ENCODE peak calls at places on chromosomes 11 and 22, in nine cellular contexts. J, H, C, W, Y, S, Q, T and D are unnamed samples. For H3K9me3, the result is how much of the 10 kb centered on the place peaks cover.

GRCh38 chr22:19772673-19773469 is 12.3 kb downstream of the TBX1 start:
- DNase-seq in J (no peak), H (no peak), C (no peak), W (peak), Y (no peak), S (no peak), Q (no peak), T (peak), D (peak)

GRCh38 chr11:99418927-99419707 is 398.4 kb downstream of the CNTN5 start:
- DNase-seq in J (no peak), H (no peak), C (no peak), W (no peak), Y (no peak), S (no peak), Q (no peak), T (no peak), D (no peak)

GRCh38 chr11:35065566-35065965 is 73.4 kb upstream of the CD44 start:
- DNase-seq in J (no peak), H (no peak), C (no peak), W (no peak), Y (no peak), S (peak), Q (no peak), T (no peak), D (no peak)

GRCh38 chr11:115527534-115528125 is 23.4 kb upstream of the CADM1 start:
- DNase-seq in J (no peak), H (no peak), C (no peak), W (no peak), Y (no peak), S (no peak), Q (no peak), T (no peak), D (no peak)

GRCh38 chr11:128884703-128885338 is 6.3 kb upstream of the KCNJ5 start:
- DNase-seq in J (peak), H (peak), C (peak), W (peak), Y (no peak), S (peak), Q (no peak), T (no peak), D (no peak)

GRCh38 chr22:30305519-30305905 is 16.2 kb upstream of the CASTOR1 start:
- DNase-seq in J (peak), H (no peak), C (no peak), W (no peak), Y (no peak), S (no peak), Q (no peak), T (peak), D (peak)

GRCh38 chr11:8235925-8236324 is 27.8 kb downstream of the LMO1 start:
- DNase-seq in J (no peak), H (no peak), C (no peak), W (no peak), Y (no peak), S (no peak), Q (no peak), T (no peak), D (peak)

GRCh38 chr11:9498457-9499078 is 37.8 kb downstream of the ZNF143 start:
- DNase-seq in J (no peak), H (no peak), C (no peak), W (no peak), Y (no peak), S (no peak), Q (no peak), T (no peak), D (no peak)

GRCh38 chr22:42007922-42008321 is 9.3 kb downstream of the WBP2NL start:
- DNase-seq in J (no peak), H (no peak), C (no peak), W (no peak), Y (no peak), S (no peak), Q (no peak), T (no peak), D (no peak)

GRCh38 chr11:2105536-2105935 is 33.7 kb downstream of the IGF2 start:
- DNase-seq in J (no peak), H (no peak), C (no peak), W (no peak), Y (no peak), S (no peak), Q (no peak), T (peak), D (peak)

GRCh38 chr11:14386895-14387480 is 28.0 kb upstream of the RRAS2 start:
- DNase-seq in J (no peak), H (no peak), C (no peak), W (peak), Y (no peak), S (peak), Q (no peak), T (no peak), D (no peak)

GRCh38 chr11:118100691-118101232 is 14.0 kb upstream of the SMIM35 start:
- DNase-seq in J (no peak), H (no peak), C (no peak), W (no peak), Y (no peak), S (no peak), Q (no peak), T (no peak), D (no peak)

GRCh38 chr11:1920909-1921575 is 1.5 kb downstream of the TNNT3 start:
- DNase-seq in J (no peak), H (no peak), C (no peak), W (no peak), Y (no peak), S (no peak), Q (no peak), T (no peak), D (peak)

GRCh38 chr11:115334932-115335788 is 169.1 kb downstream of the CADM1 start:
- DNase-seq in J (no peak), H (no peak), C (no peak), W (no peak), Y (no peak), S (peak), Q (no peak), T (no peak), D (no peak)

GRCh38 chr11:61967924-61968757 is 707 bp upstream of the FTH1 start:
- DNase-seq in J (peak), H (peak), C (peak), W (no peak), Y (no peak), S (no peak), Q (peak), T (peak), D (peak)

GRCh38 chr22:41501209-41501608 is 32.3 kb downstream of the ACO2 start:
- DNase-seq in J (no peak), H (no peak), C (no peak), W (no peak), Y (no peak), S (no peak), Q (no peak), T (no peak), D (no peak)

GRCh38 chr11:13800901-13801300 is 132.4 kb downstream of the FAR1 start:
- DNase-seq in J (no peak), H (no peak), C (no peak), W (no peak), Y (no peak), S (no peak), Q (no peak), T (no peak), D (no peak)

GRCh38 chr11:9130297-9130696 is 38.9 kb upstream of the SCUBE2 start:
- DNase-seq in J (no peak), H (no peak), C (no peak), W (no peak), Y (no peak), S (no peak), Q (no peak), T (no peak), D (no peak)

GRCh38 chr11:99555506-99555905 is 534.8 kb downstream of the CNTN5 start:
- DNase-seq in J (no peak), H (no peak), C (no peak), W (no peak), Y (no peak), S (no peak), Q (no peak), T (no peak), D (no peak)

GRCh38 chr22:19880786-19881569 is 26.3 kb upstream of the GNB1L start:
- DNase-seq in J (no peak), H (no peak), C (peak), W (peak), Y (no peak), S (peak), Q (no peak), T (peak), D (peak)

GRCh38 chr22:26894766-26895485 is 237.5 kb downstream of the MIAT start:
- DNase-seq in J (no peak), H (peak), C (no peak), W (no peak), Y (no peak), S (peak), Q (peak), T (no peak), D (no peak)

GRCh38 chr11:119694334-119694733 is 34.7 kb downstream of the NECTIN1 start:
- DNase-seq in J (peak), H (peak), C (peak), W (no peak), Y (no peak), S (no peak), Q (no peak), T (no peak), D (no peak)

GRCh38 chr11:70828498-70829159 is 423.7 kb downstream of the SHANK2 start:
- DNase-seq in J (no peak), H (no peak), C (no peak), W (no peak), Y (no peak), S (no peak), Q (no peak), T (no peak), D (no peak)

GRCh38 chr11:111422494-111423249 is 43.6 kb upstream of the POU2AF1 start:
- DNase-seq in J (peak), H (peak), C (peak), W (peak), Y (no peak), S (peak), Q (no peak), T (no peak), D (no peak)

GRCh38 chr11:132941024-132941646 is 591.2 kb downstream of the OPCML start:
- DNase-seq in J (no peak), H (peak), C (peak), W (no peak), Y (no peak), S (peak), Q (no peak), T (no peak), D (no peak)

GRCh38 chr11:126585388-126586302 is 230.2 kb downstream of the ST3GAL4 start:
- DNase-seq in J (no peak), H (peak), C (peak), W (peak), Y (no peak), S (peak), Q (no peak), T (peak), D (no peak)

GRCh38 chr11:536841-537621 is at the start of gene LRRC56:
- DNase-seq in J (peak), H (peak), C (peak), W (peak), Y (peak), S (peak), Q (no peak), T (peak), D (peak)

GRCh38 chr11:101180481-101180880 is 50.9 kb upstream of the PGR start:
- DNase-seq in J (no peak), H (no peak), C (no peak), W (no peak), Y (no peak), S (no peak), Q (no peak), T (no peak), D (no peak)

GRCh38 chr11:123301696-123302400 is 106.8 kb upstream of the CLMP start:
- DNase-seq in J (peak), H (peak), C (peak), W (peak), Y (no peak), S (peak), Q (no peak), T (peak), D (peak)

GRCh38 chr22:29146771-29147170 is 58.9 kb upstream of the EMID1 start:
- DNase-seq in J (no peak), H (no peak), C (no peak), W (no peak), Y (no peak), S (no peak), Q (peak), T (no peak), D (peak)

GRCh38 chr22:45284705-45285305 is at the start of gene UPK3A:
- DNase-seq in J (peak), H (peak), C (peak), W (no peak), Y (no peak), S (no peak), Q (no peak), T (peak), D (peak)

GRCh38 chr22:46107089-46107664 is 43.1 kb upstream of the PPARA start:
- DNase-seq in J (peak), H (peak), C (peak), W (peak), Y (no peak), S (no peak), Q (no peak), T (peak), D (peak)

GRCh38 chr11:117610045-117610444 is 187.0 kb downstream of the DSCAML1 start:
- DNase-seq in J (no peak), H (no peak), C (no peak), W (no peak), Y (no peak), S (peak), Q (no peak), T (no peak), D (no peak)

GRCh38 chr11:114076974-114077373 is 17.5 kb downstream of the ZBTB16 start:
- DNase-seq in J (no peak), H (no peak), C (no peak), W (no peak), Y (no peak), S (no peak), Q (no peak), T (no peak), D (no peak)

GRCh38 chr11:76783294-76783900 is at the start of gene TSKU:
- DNase-seq in J (no peak), H (no peak), C (no peak), W (no peak), Y (no peak), S (no peak), Q (no peak), T (no peak), D (no peak)

GRCh38 chr11:18706330-18707243 is 8.0 kb downstream of the TMEM86A start:
- DNase-seq in J (peak), H (peak), C (peak), W (peak), Y (no peak), S (no peak), Q (no peak), T (no peak), D (peak)

GRCh38 chr11:92302766-92303165 is 78.1 kb downstream of the FAT3 start:
- DNase-seq in J (no peak), H (no peak), C (no peak), W (no peak), Y (no peak), S (peak), Q (no peak), T (no peak), D (no peak)

GRCh38 chr11:72072348-72072747 is 8.0 kb downstream of the NUMA1 start:
- DNase-seq in J (no peak), H (no peak), C (no peak), W (no peak), Y (no peak), S (peak), Q (no peak), T (no peak), D (no peak)

GRCh38 chr22:19522190-19522880 is 1.9 kb downstream of the CLDN5 start:
- DNase-seq in J (peak), H (no peak), C (no peak), W (no peak), Y (no peak), S (no peak), Q (peak), T (peak), D (no peak)

GRCh38 chr22:47392729-47393128 is 630.3 kb downstream of the TBC1D22A start:
- DNase-seq in J (no peak), H (no peak), C (no peak), W (no peak), Y (no peak), S (no peak), Q (no peak), T (peak), D (peak)
- H3K9me3 ChIP-seq in J (under half), H (under half), C (under half), W (under half), Y (under half), S (under half), Q (under half), T (under half), D (under half)

GRCh38 chr11:121415861-121416260 is 36.3 kb upstream of the SORL1 start:
- DNase-seq in J (no peak), H (no peak), C (no peak), W (no peak), Y (no peak), S (no peak), Q (no peak), T (no peak), D (no peak)
- H3K27ac ChIP-seq in J (no peak), H (no peak), C (no peak), W (no peak), Y (no peak), S (no peak), Q (no peak), T (no peak), D (no peak)

GRCh38 chr11:124898711-124899110 is 1.0 kb upstream of the ROBO4 start:
- DNase-seq in J (no peak), H (no peak), C (no peak), W (peak), Y (no peak), S (no peak), Q (peak), T (no peak), D (peak)
- TF ChIP-seq CTCF in J (no peak), H (no peak), C (no peak), W (no peak), Y (no peak), S (peak), Q (no peak), T (no peak), D (no peak)

GRCh38 chr11:55172734-55173415 is 89.1 kb upstream of the TRIM48 start:
- DNase-seq in J (no peak), H (no peak), C (peak), W (no peak), Y (no peak), S (no peak), Q (peak), T (peak), D (peak)
- H3K9me3 ChIP-seq in J (under half), H (under half), C (under half), W (under half), Y (under half), S (under half), Q (under half), T (under half), D (under half)

DNA sequence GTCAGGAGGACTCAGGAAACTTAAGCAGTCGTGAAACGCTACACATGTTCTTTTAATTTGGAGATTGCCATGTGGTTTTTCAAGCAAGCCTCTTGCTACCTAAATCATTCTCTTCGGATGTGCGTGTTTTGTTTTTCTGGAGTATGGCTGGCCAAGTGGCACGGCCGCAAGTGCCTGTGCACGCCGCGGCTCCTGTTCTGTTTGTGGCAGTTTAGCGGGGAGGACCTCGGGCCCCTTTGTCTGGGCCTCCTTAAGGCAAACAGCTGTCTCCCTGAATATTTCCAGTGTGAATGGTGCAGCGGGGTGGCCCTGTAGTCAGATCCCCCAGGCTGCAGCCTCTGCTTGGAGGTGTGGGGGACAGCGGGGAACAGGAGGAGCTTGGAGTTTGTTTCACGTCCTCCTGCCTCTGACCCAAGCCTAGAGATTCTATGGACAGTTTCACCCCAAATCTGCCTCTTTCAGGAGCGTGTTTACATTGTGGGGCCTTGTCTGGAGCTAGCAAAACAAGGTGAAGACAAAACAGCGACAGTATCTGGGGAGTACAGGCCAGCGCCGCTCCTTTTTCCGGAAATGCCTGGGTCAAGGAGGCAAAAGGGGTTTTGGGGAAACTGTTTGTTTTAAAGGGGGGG is 1.3 kb downstream of the LRP5 start:
- DNase-seq in J (no peak), H (no peak), C (no peak), W (peak), Y (no peak), S (peak), Q (no peak), T (no peak), D (no peak)
- H3K27ac ChIP-seq in J (peak), H (peak), C (peak), W (peak), Y (peak), S (peak), Q (peak), T (peak), D (peak)

GRCh38 chr22:22384267-22384666 is 124.3 kb downstream of the ZNF280B start:
- DNase-seq in J (no peak), H (no peak), C (no peak), W (no peak), Y (no peak), S (no peak), Q (no peak), T (no peak), D (no peak)

GRCh38 chr22:22376352-22376706 is 131.7 kb downstream of the VPREB1 start:
- DNase-seq in J (no peak), H (no peak), C (no peak), W (no peak), Y (no peak), S (no peak), Q (no peak), T (no peak), D (no peak)

GRCh38 chr22:22378446-22379415 is 129.8 kb downstream of the ZNF280B start:
- DNase-seq in J (no peak), H (no peak), C (no peak), W (no peak), Y (no peak), S (no peak), Q (no peak), T (no peak), D (no peak)

GRCh38 chr22:22377335-22377734 is 131.2 kb downstream of the ZNF280B start:
- DNase-seq in J (no peak), H (no peak), C (no peak), W (no peak), Y (no peak), S (no peak), Q (no peak), T (no peak), D (no peak)

DNA sequence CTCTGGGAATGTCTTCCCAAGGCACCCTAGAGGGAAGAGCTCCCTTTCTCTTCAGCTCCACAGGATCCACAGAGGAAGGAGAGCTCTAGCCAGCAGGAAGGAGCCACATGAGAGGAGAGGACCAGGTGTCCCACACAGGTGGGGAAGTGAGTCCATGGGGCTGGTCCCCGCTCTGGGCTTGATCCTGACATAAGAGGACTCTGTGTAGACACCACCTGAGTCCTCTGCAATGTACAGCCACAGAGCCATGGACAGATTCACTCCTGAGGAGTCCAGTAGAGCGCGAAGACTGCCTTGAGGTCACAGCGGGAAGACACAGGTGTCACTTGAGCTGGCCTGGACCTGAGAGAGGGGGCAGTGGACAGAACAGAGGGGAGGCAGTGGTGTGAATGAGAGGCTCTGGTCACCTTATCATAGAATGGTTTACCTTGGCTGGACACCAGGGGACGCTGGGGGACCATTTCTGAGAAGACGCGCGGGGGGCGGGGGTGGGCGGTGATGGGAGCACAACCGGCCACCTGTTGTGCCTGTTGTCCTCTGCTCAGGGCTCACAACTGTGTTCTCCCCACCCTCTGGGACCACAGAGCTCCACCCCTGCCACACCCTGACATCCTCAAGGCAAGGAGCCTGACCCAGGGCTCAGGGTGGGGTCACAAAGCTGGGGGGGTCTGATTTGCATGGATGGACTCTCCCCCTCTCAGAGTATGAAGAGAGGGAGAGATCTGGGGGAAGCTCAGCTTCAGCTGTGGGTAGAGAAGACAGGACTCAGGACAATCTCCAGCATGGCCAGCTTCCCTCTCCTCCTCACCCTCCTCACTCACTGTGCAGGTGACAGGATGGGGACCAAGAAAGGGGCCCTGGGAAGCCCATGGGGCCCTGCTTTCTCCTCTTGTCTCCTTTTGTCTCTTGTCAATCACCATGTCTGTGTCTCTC is 128.2 kb downstream of the ZNF280B start:
- DNase-seq in J (no peak), H (no peak), C (no peak), W (no peak), Y (no peak), S (no peak), Q (no peak), T (no peak), D (no peak)
- TF ChIP-seq CTCF in J (peak), H (no peak), C (no peak), W (no peak), Y (no peak), S (no peak), Q (no peak), T (no peak), D (no peak)

GRCh38 chr11:3357994-3358676 is 20.8 kb downstream of the ZNF195 start:
- DNase-seq in J (no peak), H (no peak), C (no peak), W (no peak), Y (no peak), S (no peak), Q (no peak), T (no peak), D (no peak)
- H3K9me3 ChIP-seq in J (under half), H (under half), C (under half), W (under half), Y (half or more), S (half or more), Q (under half), T (under half), D (half or more)

GRCh38 chr11:88420165-88420781 is 82.7 kb upstream of the CTSC start:
- DNase-seq in J (no peak), H (no peak), C (no peak), W (no peak), Y (no peak), S (peak), Q (peak), T (no peak), D (no peak)
- H3K27ac ChIP-seq in J (no peak), H (no peak), C (peak), W (no peak), Y (peak), S (peak), Q (peak), T (no peak), D (no peak)